ENCODE peak calls at places on chromosomes 7 and 10, in six cellular contexts. Y, S, R, C, L and K are unnamed samples.

GRCh38 chr7:55568613-55569268 is 3.6 kb downstream of the VOPP1 start:
- DNase-seq in Y (no peak), S (no peak), R (no peak), C (no peak), L (peak), K (no peak)

GRCh38 chr10:94549221-94549620 is 3.6 kb downstream of the HELLS start:
- DNase-seq in Y (no peak), S (no peak), R (no peak), C (no peak), L (no peak), K (no peak)

GRCh38 chr7:40147371-40148246 is 12.8 kb downstream of the SUGCT start:
- DNase-seq in Y (no peak), S (no peak), R (no peak), C (no peak), L (no peak), K (no peak)

GRCh38 chr7:134636008-134636449 is 10.6 kb upstream of the BPGM start:
- DNase-seq in Y (peak), S (no peak), R (no peak), C (no peak), L (no peak), K (no peak)

GRCh38 chr7:92368741-92369140 is 78.5 kb upstream of the GATAD1 start:
- DNase-seq in Y (no peak), S (no peak), R (no peak), C (no peak), L (no peak), K (no peak)

GRCh38 chr7:95545007-95545615 is 51.2 kb downstream of the PDK4 start:
- DNase-seq in Y (no peak), S (no peak), R (no peak), C (no peak), L (no peak), K (no peak)

GRCh38 chr7:130894146-130895005 is 160.4 kb upstream of the KLF14 start:
- DNase-seq in Y (no peak), S (no peak), R (peak), C (no peak), L (no peak), K (no peak)

GRCh38 chr10:5168897-5169296 is 16.1 kb downstream of the AKR1C8 start:
- DNase-seq in Y (no peak), S (no peak), R (no peak), C (no peak), L (no peak), K (no peak)

DNA sequence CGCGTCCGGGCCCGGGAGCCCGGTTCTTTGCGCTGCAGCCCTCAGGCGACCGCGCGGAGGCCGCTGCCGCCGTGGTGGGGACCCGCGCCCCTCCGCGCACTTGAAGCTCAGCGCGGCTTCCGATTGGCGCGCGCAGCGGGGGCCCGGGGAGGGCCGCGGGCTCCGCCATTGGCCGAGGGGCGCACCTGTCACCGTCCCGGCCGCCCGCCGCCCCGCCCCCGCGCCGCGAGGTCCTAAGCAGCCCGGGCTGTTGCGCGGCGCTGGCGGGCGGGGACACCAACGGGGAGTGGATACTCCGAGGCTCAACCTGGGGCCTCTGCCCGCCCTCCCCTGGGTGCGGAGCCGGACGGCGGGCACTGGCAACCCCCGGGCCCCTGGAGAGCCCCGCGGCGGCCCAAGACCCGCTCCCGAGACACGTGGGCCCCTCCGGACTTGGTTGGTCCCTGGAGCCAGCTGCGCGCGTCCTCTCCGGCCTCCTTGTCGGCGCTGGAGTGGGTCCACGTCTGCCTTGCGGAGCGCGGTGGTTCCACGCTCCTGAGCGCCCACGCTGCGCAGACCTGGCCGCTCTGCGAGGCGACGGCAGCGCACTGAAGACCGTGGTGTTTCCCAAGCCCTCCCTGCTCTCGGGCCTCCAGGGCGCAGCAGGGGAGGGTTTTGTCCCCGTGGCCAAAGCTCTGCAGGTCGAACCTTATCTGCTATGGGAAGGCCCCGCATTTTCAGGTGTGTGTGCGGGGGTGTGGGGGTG is at the start of gene MNX1:
- DNase-seq in Y (no peak), S (peak), R (peak), C (no peak), L (peak), K (peak)
- TF ChIP-seq TAF1 in Y (no peak), S (peak), R (peak), C (no peak), L (no peak), K (no peak)

DNA sequence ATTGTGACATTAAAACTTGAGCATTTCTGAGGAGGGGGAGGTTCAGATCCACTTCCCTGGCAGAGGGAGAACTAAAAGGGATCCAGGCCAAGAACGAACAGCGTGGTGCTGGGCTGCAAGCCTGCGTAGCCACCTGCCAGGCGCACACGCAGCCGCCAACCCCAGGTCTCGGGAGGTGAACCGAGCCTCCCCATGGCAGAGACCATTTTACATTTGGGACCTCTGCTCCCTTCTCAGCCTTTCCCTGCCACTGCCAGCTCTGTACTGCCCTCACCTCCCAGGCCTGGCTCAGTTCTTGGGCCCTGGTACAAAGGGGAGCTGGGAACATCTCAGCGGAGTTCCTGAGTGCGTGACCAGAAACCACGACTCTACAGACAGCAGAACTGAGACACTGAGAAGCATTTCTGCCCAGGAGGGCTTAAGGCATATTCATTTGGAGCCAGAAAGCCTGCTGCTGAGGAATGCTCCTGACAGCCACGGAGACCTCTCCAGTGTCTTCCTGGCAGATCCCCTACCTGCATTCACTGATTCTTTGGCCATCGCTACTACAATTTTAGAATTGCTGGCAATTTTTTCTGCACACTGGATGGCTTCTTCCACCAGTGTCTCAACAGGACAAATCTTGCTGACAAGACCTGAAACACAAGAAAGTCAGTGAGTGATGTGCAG is 7.6 kb downstream of the ECHS1 start:
- DNase-seq in Y (no peak), S (no peak), R (no peak), C (no peak), L (no peak), K (no peak)
- TF ChIP-seq POLR2AphosphoS5 in Y (no peak), S (no peak), R (no peak), C (no peak), L (no peak), K (no peak)

DNA sequence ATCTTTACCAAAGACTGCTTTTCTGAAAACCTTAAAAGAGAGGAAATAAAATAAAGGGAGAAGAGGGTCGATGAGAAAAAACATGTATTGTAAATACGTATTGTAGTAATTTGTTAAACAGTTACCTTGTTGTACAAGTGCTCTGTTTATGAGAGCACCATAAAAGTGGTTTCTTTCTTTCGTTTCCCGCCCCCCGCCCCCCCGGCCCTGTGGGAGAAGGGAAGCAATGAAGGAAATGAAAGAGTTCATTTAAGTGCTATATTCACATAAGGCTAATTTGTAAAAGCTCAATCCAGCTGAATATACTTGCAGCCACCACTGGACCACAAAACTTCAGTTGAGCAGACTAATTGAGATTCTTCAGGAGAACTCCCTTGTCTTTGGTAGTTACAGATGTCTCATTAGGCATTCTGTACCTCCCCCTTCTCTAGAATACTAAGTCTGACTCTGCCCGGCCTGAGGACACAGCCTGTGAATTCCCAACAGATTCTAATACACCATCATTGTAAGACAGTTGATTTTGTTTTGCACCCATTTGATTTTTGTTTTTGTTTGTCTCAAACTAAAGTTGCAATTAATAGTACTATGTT is 124.9 kb downstream of the ARHGAP12 start:
- DNase-seq in Y (no peak), S (no peak), R (no peak), C (no peak), L (no peak), K (no peak)
- TF ChIP-seq TAF1 in Y (no peak), S (no peak), R (no peak), C (no peak), L (no peak), K (no peak)

DNA sequence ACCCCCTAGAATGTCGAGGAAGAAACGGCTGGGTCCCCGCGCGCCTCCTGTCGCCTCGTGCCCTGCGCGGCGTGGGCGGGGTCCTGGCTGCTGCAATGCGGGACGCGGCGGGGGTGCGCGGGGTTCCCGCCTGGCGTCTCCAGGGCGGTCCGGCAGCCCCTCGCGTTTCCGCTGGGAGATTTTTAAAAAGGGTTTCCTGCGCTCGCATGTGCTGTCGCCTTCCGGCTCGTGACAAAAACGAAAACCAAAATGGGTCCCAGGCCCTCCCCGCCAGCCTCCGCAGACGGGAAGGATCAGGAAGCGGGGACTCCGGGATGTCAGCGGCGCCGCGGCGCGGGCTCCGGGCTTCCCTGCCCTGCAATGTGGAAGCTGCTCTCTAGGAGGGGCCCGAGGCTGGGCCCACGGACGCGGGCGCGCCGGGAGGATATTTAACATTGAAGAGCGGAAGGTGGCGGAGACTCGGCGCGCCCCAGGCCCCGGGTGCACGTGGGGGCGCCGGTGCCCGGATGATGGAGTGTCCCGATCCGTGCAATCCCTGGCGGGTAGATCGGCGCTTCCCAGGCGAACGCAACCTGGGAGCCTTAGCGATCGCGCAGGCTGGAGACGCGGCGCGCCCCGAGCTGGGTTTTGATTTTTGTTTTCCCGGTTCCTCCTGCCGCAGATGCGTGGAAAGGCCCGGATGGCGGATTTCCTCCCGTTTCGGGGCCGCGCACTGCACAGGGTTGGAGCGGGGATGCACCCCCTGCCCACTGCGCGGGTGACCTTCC is 1.0 kb downstream of the PFKP start:
- DNase-seq in Y (no peak), S (peak), R (peak), C (no peak), L (peak), K (peak)
- TF ChIP-seq POLR2AphosphoS5 in Y (no peak), S (no peak), R (peak), C (no peak), L (no peak), K (no peak)

GRCh38 chr10:43078986-43079273 is 2.1 kb downstream of the RET start:
- DNase-seq in Y (no peak), S (peak), R (peak), C (peak), L (peak), K (peak)
- TF ChIP-seq TAF1 in Y (no peak), S (no peak), R (no peak), C (no peak), L (no peak), K (no peak)

DNA sequence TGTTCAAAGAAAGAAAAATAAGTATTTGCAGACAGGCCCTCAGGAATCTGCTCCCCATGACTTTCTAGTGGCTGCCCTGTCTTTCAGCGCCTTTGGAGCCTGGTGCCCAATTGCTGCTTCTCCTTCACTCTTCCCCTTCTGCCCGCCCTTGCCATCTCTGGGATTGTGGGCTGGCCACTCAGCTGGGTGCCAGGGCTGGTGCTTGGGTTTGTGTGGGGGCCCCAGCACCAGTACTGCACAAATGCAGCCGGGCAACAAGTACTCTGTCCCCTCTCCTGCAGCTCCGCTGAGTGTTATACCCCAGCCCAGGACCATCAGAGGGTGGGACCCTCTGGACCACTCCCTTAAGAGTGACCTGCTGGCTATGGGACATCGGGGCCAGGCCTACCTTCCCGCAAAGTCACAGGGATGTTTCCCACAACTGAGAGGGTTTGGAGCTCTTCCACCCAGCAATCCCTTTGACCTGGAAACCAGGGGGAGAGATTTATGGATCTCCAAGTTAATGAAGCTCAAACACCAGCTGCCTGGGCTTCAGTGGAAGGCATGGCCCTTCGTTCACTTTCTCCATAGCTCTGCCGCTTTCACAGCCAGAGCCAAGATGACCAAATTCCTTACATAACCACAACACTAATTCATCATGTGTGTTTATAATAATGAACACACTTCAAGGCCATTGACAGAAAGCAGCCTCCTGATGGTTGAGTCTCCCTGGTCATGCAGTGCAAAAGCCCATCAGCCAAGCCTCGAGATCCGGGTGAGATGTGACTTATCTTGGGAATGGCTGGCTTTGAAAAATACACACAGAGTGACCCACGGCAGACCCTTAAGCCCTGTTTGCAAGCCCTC is 313.9 kb upstream of the ZNF32 start:
- DNase-seq in Y (no peak), S (no peak), R (no peak), C (no peak), L (no peak), K (no peak)
- TF ChIP-seq POLR2AphosphoS5 in Y (no peak), S (no peak), R (no peak), C (no peak), L (no peak), K (no peak)

GRCh38 chr10:84613336-84614021 is 285.1 kb downstream of the CCSER2 start:
- DNase-seq in Y (no peak), S (no peak), R (peak), C (peak), L (peak), K (no peak)
- TF ChIP-seq TAF1 in Y (no peak), S (no peak), R (no peak), C (no peak), L (no peak), K (no peak)